ENCODE peak calls at places on chromosomes 6 and 20, in eight cellular contexts. One of them, this sample, is unnamed.

GRCh38 chr20:18722381-18722780 is 91.2 kb upstream of the SCP2D1 start:
- DNase-seq in H1: no peak
- DNase-seq in SK-N-SH: no peak
- DNase-seq in K562: no peak
- DNase-seq in HCT116: no peak
- DNase-seq in GM12878: no peak
- DNase-seq in HepG2: no peak
- DNase-seq in SK-N-MC: no peak
- DNase-seq in this sample: no peak

GRCh38 chr6:107655245-107655644 is 165.3 kb downstream of the SOBP start:
- DNase-seq in H1: no peak
- DNase-seq in SK-N-SH: peak
- DNase-seq in K562: peak
- DNase-seq in HCT116: no peak
- DNase-seq in GM12878: no peak
- DNase-seq in HepG2: no peak
- DNase-seq in SK-N-MC: no peak
- DNase-seq in this sample: peak

GRCh38 chr6:88807622-88808021 is 155.8 kb downstream of the RNGTT start:
- DNase-seq in H1: no peak
- DNase-seq in SK-N-SH: no peak
- DNase-seq in K562: no peak
- DNase-seq in HCT116: no peak
- DNase-seq in GM12878: no peak
- DNase-seq in HepG2: no peak
- DNase-seq in SK-N-MC: no peak
- DNase-seq in this sample: no peak

GRCh38 chr6:57224769-57225515 is 2.8 kb upstream of the RAB23 start:
- DNase-seq in H1: no peak
- DNase-seq in SK-N-SH: no peak
- DNase-seq in K562: peak
- DNase-seq in HCT116: no peak
- DNase-seq in GM12878: no peak
- DNase-seq in HepG2: no peak
- DNase-seq in SK-N-MC: no peak
- DNase-seq in this sample: no peak

GRCh38 chr20:17735959-17736621 is 36.3 kb downstream of the BANF2 start:
- DNase-seq in H1: no peak
- DNase-seq in SK-N-SH: no peak
- DNase-seq in K562: no peak
- DNase-seq in HCT116: no peak
- DNase-seq in GM12878: no peak
- DNase-seq in HepG2: no peak
- DNase-seq in SK-N-MC: no peak
- DNase-seq in this sample: no peak

GRCh38 chr6:9543649-9544048 is 871.2 kb downstream of the TFAP2A start:
- DNase-seq in H1: no peak
- DNase-seq in SK-N-SH: no peak
- DNase-seq in K562: no peak
- DNase-seq in HCT116: no peak
- DNase-seq in GM12878: no peak
- DNase-seq in HepG2: no peak
- DNase-seq in SK-N-MC: no peak
- DNase-seq in this sample: no peak

GRCh38 chr6:30212865-30213653 is at the start of gene TRIM26:
- DNase-seq in H1: peak
- DNase-seq in SK-N-SH: peak
- DNase-seq in K562: peak
- DNase-seq in HCT116: peak
- DNase-seq in GM12878: peak
- DNase-seq in HepG2: peak
- DNase-seq in SK-N-MC: peak
- DNase-seq in this sample: peak

GRCh38 chr20:50292324-50293243 is 102.0 kb downstream of the CEBPB start:
- DNase-seq in H1: no peak
- DNase-seq in SK-N-SH: no peak
- DNase-seq in K562: peak
- DNase-seq in HCT116: no peak
- DNase-seq in GM12878: no peak
- DNase-seq in HepG2: peak
- DNase-seq in SK-N-MC: no peak
- DNase-seq in this sample: peak

GRCh38 chr20:41047975-41048305 is 19.3 kb downstream of the TOP1 start:
- DNase-seq in H1: no peak
- DNase-seq in SK-N-SH: no peak
- DNase-seq in K562: no peak
- DNase-seq in HCT116: no peak
- DNase-seq in GM12878: no peak
- DNase-seq in HepG2: no peak
- DNase-seq in SK-N-MC: no peak
- DNase-seq in this sample: no peak

GRCh38 chr20:58975353-58975752 is 5.7 kb upstream of the NELFCD start:
- DNase-seq in H1: no peak
- DNase-seq in SK-N-SH: no peak
- DNase-seq in K562: no peak
- DNase-seq in HCT116: no peak
- DNase-seq in GM12878: no peak
- DNase-seq in HepG2: no peak
- DNase-seq in SK-N-MC: no peak
- DNase-seq in this sample: no peak

GRCh38 chr6:13528232-13528631 is 40.8 kb upstream of the GFOD1 start:
- DNase-seq in H1: no peak
- DNase-seq in SK-N-SH: no peak
- DNase-seq in K562: no peak
- DNase-seq in HCT116: no peak
- DNase-seq in GM12878: no peak
- DNase-seq in HepG2: no peak
- DNase-seq in SK-N-MC: no peak
- DNase-seq in this sample: peak

GRCh38 chr6:155004576-155005345 is 9.6 kb downstream of the TIAM2 start:
- DNase-seq in H1: no peak
- DNase-seq in SK-N-SH: no peak
- DNase-seq in K562: no peak
- DNase-seq in HCT116: no peak
- DNase-seq in GM12878: no peak
- DNase-seq in HepG2: no peak
- DNase-seq in SK-N-MC: no peak
- DNase-seq in this sample: no peak

GRCh38 chr6:167825759-167826229 is 917 bp upstream of the AFDN start:
- DNase-seq in H1: peak
- DNase-seq in SK-N-SH: peak
- DNase-seq in K562: peak
- DNase-seq in HCT116: peak
- DNase-seq in GM12878: no peak
- DNase-seq in HepG2: peak
- DNase-seq in SK-N-MC: no peak
- DNase-seq in this sample: no peak

GRCh38 chr6:19986691-19987438 is 149.7 kb downstream of the ID4 start:
- DNase-seq in H1: no peak
- DNase-seq in SK-N-SH: no peak
- DNase-seq in K562: no peak
- DNase-seq in HCT116: no peak
- DNase-seq in GM12878: no peak
- DNase-seq in HepG2: no peak
- DNase-seq in SK-N-MC: no peak
- DNase-seq in this sample: no peak

GRCh38 chr20:24479595-24479994 is 10.2 kb downstream of the SYNDIG1 start:
- DNase-seq in H1: no peak
- DNase-seq in SK-N-SH: no peak
- DNase-seq in K562: no peak
- DNase-seq in HCT116: no peak
- DNase-seq in GM12878: no peak
- DNase-seq in HepG2: no peak
- DNase-seq in SK-N-MC: no peak
- DNase-seq in this sample: no peak

GRCh38 chr6:7697432-7697819 is 28.5 kb upstream of the BMP6 start:
- DNase-seq in H1: no peak
- DNase-seq in SK-N-SH: no peak
- DNase-seq in K562: no peak
- DNase-seq in HCT116: no peak
- DNase-seq in GM12878: no peak
- DNase-seq in HepG2: no peak
- DNase-seq in SK-N-MC: no peak
- DNase-seq in this sample: no peak

GRCh38 chr20:22453244-22454080 is 130.9 kb downstream of the FOXA2 start:
- DNase-seq in H1: no peak
- DNase-seq in SK-N-SH: peak
- DNase-seq in K562: peak
- DNase-seq in HCT116: peak
- DNase-seq in GM12878: no peak
- DNase-seq in HepG2: peak
- DNase-seq in SK-N-MC: no peak
- DNase-seq in this sample: peak

GRCh38 chr20:11890331-11891080 is 27.2 kb upstream of the BTBD3 start:
- DNase-seq in H1: peak
- DNase-seq in SK-N-SH: peak
- DNase-seq in K562: peak
- DNase-seq in HCT116: peak
- DNase-seq in GM12878: peak
- DNase-seq in HepG2: peak
- DNase-seq in SK-N-MC: peak
- DNase-seq in this sample: peak

DNA sequence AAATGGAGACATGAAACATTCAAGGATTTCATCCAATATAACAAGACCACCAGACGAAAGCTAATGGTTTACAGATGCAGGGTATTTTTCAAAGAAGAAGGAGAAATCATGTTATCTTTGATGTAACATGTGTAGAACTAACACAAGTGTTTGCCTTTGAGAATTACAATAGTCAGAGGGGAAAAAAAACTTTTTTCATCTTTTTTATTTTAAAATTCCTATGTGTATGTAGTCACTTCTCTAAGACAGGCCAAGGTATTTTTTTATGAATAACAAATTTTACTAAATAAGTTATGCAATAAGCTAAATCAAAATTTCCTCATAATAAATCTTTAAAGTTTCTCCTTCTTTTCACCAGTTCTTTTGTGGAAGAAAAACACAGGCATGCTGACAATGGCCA is 161.4 kb downstream of the PDE7B start:
- DNase-seq in H1: no peak
- DNase-seq in SK-N-SH: no peak
- DNase-seq in K562: no peak
- DNase-seq in HCT116: no peak
- DNase-seq in GM12878: no peak
- DNase-seq in HepG2: no peak
- DNase-seq in SK-N-MC: no peak
- DNase-seq in this sample: no peak
- H3K9ac ChIP-seq in H1: no peak
- H3K9ac ChIP-seq in SK-N-SH: peak
- H3K9ac ChIP-seq in K562: no peak
- H3K9ac ChIP-seq in HCT116: no peak
- H3K9ac ChIP-seq in GM12878: no peak
- H3K9ac ChIP-seq in HepG2: no peak
- H3K9ac ChIP-seq in SK-N-MC: peak
- H3K9ac ChIP-seq in this sample: no peak

GRCh38 chr6:140011537-140011936 is 637.1 kb upstream of the CITED2 start:
- DNase-seq in H1: no peak
- DNase-seq in SK-N-SH: no peak
- DNase-seq in K562: no peak
- DNase-seq in HCT116: no peak
- DNase-seq in GM12878: no peak
- DNase-seq in HepG2: peak
- DNase-seq in SK-N-MC: no peak
- DNase-seq in this sample: no peak

GRCh38 chr6:140007525-140007924 is 633.1 kb upstream of the CITED2 start:
- DNase-seq in H1: no peak
- DNase-seq in SK-N-SH: no peak
- DNase-seq in K562: no peak
- DNase-seq in HCT116: no peak
- DNase-seq in GM12878: no peak
- DNase-seq in HepG2: no peak
- DNase-seq in SK-N-MC: no peak
- DNase-seq in this sample: no peak

GRCh38 chr6:140012146-140012545 is 637.7 kb upstream of the CITED2 start:
- DNase-seq in H1: no peak
- DNase-seq in SK-N-SH: no peak
- DNase-seq in K562: no peak
- DNase-seq in HCT116: no peak
- DNase-seq in GM12878: no peak
- DNase-seq in HepG2: no peak
- DNase-seq in SK-N-MC: no peak
- DNase-seq in this sample: no peak

DNA sequence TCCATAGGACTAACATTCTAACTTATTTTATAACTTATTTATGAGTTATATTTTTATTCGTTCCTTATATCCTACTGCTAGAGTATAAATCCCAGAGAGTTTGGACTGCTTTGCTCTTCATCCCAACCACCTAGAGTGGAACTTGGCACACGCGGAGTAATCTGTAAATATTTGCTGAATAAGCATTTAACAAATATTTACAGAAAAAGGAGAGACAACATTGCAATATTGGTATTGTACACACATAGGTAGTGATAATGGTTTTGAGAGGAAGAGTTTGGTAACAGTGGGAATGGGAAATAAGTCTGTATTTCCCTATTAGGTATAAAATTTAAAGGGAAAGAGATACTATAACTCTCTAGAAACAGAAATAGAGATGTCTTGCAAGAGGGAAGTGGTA is 634.8 kb upstream of the CITED2 start:
- DNase-seq in H1: no peak
- DNase-seq in SK-N-SH: no peak
- DNase-seq in K562: no peak
- DNase-seq in HCT116: no peak
- DNase-seq in GM12878: no peak
- DNase-seq in HepG2: no peak
- DNase-seq in SK-N-MC: no peak
- DNase-seq in this sample: no peak
- TF ChIP-seq POLR2AphosphoS5 in H1: no peak
- TF ChIP-seq POLR2AphosphoS5 in SK-N-SH: no peak
- TF ChIP-seq POLR2AphosphoS5 in K562: no peak
- TF ChIP-seq POLR2AphosphoS5 in HCT116: no peak
- TF ChIP-seq POLR2AphosphoS5 in GM12878: no peak
- TF ChIP-seq POLR2AphosphoS5 in HepG2: no peak
- TF ChIP-seq POLR2AphosphoS5 in SK-N-MC: no peak
- TF ChIP-seq POLR2AphosphoS5 in this sample: no peak

DNA sequence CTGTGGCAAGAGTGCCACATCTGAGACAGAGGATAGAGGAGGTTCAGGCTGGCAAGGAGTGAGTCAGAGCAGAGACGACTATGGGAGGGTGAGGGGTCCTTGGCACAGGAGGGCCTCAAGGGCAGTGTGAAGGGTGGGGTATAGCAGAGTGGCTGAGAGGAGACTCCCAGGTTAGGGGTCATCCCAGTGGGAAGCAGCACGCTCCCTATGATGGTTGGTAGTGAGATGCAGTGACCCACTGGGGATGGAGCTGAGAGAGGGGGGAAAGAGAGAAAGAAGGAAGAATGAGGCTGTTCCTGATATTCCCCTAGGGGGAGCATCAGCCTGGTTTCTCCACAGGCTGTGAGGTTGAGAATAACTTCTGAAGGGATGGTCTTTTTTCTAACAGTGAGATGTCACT is 97.4 kb downstream of the INSM1 start:
- DNase-seq in H1: peak
- DNase-seq in SK-N-SH: no peak
- DNase-seq in K562: no peak
- DNase-seq in HCT116: no peak
- DNase-seq in GM12878: no peak
- DNase-seq in HepG2: no peak
- DNase-seq in SK-N-MC: no peak
- DNase-seq in this sample: no peak
- H3K9ac ChIP-seq in H1: no peak
- H3K9ac ChIP-seq in SK-N-SH: no peak
- H3K9ac ChIP-seq in K562: no peak
- H3K9ac ChIP-seq in HCT116: no peak
- H3K9ac ChIP-seq in GM12878: no peak
- H3K9ac ChIP-seq in HepG2: no peak
- H3K9ac ChIP-seq in SK-N-MC: no peak
- H3K9ac ChIP-seq in this sample: no peak

GRCh38 chr6:41451515-41452163 is 94.5 kb upstream of the FOXP4 start:
- DNase-seq in H1: no peak
- DNase-seq in SK-N-SH: no peak
- DNase-seq in K562: no peak
- DNase-seq in HCT116: no peak
- DNase-seq in GM12878: no peak
- DNase-seq in HepG2: no peak
- DNase-seq in SK-N-MC: no peak
- DNase-seq in this sample: no peak
- TF ChIP-seq POLR2AphosphoS5 in H1: no peak
- TF ChIP-seq POLR2AphosphoS5 in SK-N-SH: no peak
- TF ChIP-seq POLR2AphosphoS5 in K562: no peak
- TF ChIP-seq POLR2AphosphoS5 in HCT116: no peak
- TF ChIP-seq POLR2AphosphoS5 in GM12878: no peak
- TF ChIP-seq POLR2AphosphoS5 in HepG2: no peak
- TF ChIP-seq POLR2AphosphoS5 in SK-N-MC: no peak
- TF ChIP-seq POLR2AphosphoS5 in this sample: no peak

This sample was measured in endothelial cell of umbilical vein.